ENCODE peak calls at places on chromosomes 7 and 10, in seven cellular contexts. Z is transverse colon, O is K562, S is upper lobe of left lung, V is stomach, Q is HepG2, K is GM12878. J is an unnamed sample.

GRCh38 chr10:18290651-18291313 is 150.6 kb downstream of the CACNB2 start:
- DNase-seq in Z (no peak), O (no peak), S (no peak), V (no peak), Q (no peak), K (no peak), J (no peak)

GRCh38 chr10:22875584-22875983 is 52.3 kb upstream of the ARMC3 start:
- DNase-seq in Z (no peak), O (no peak), S (no peak), V (no peak), Q (no peak), K (no peak), J (no peak)

GRCh38 chr7:150972094-150972493 is 6.0 kb downstream of the KCNH2 start:
- DNase-seq in Z (peak), O (no peak), S (no peak), V (no peak), Q (no peak), K (no peak), J (no peak)

GRCh38 chr7:28748934-28749584 is 209.1 kb downstream of the TRIL start:
- DNase-seq in Z (no peak), O (no peak), S (peak), V (no peak), Q (no peak), K (no peak), J (peak)

GRCh38 chr10:118106426-118106825 is 59.7 kb upstream of the RAB11FIP2 start:
- DNase-seq in Z (no peak), O (peak), S (no peak), V (no peak), Q (peak), K (no peak), J (no peak)

GRCh38 chr10:128036746-128037542 is 89.3 kb downstream of the MKI67 start:
- DNase-seq in Z (peak), O (no peak), S (no peak), V (no peak), Q (no peak), K (no peak), J (no peak)

GRCh38 chr7:20744913-20745587 is 41.6 kb downstream of the SP8 start:
- DNase-seq in Z (no peak), O (no peak), S (no peak), V (no peak), Q (no peak), K (no peak), J (no peak)

GRCh38 chr10:119651514-119652327 is 541 bp downstream of the BAG3 start:
- DNase-seq in Z (peak), O (peak), S (no peak), V (peak), Q (no peak), K (no peak), J (peak)

GRCh38 chr7:150954986-150955518 is 23.1 kb downstream of the KCNH2 start:
- DNase-seq in Z (no peak), O (no peak), S (no peak), V (no peak), Q (no peak), K (no peak), J (no peak)

GRCh38 chr10:118669020-118669766 is 73.7 kb upstream of the PRLHR start:
- DNase-seq in Z (no peak), O (no peak), S (no peak), V (no peak), Q (no peak), K (no peak), J (peak)

GRCh38 chr10:60594476-60595051 is 183.7 kb upstream of the CDK1 start:
- DNase-seq in Z (no peak), O (no peak), S (no peak), V (no peak), Q (no peak), K (no peak), J (no peak)

GRCh38 chr7:130272456-130273080 is 5.9 kb downstream of the CPA2 start:
- DNase-seq in Z (no peak), O (no peak), S (no peak), V (no peak), Q (no peak), K (no peak), J (no peak)

GRCh38 chr10:132706701-132707100 is 79.2 kb downstream of the NKX6-2 start:
- DNase-seq in Z (no peak), O (no peak), S (no peak), V (no peak), Q (no peak), K (no peak), J (peak)

GRCh38 chr7:154726368-154726767 is 276.6 kb downstream of the PAXIP1 start:
- DNase-seq in Z (no peak), O (no peak), S (no peak), V (no peak), Q (no peak), K (no peak), J (no peak)

GRCh38 chr7:158391141-158391540 is 196.5 kb downstream of the PTPRN2 start:
- DNase-seq in Z (no peak), O (no peak), S (no peak), V (no peak), Q (no peak), K (no peak), J (no peak)

GRCh38 chr10:17368708-17369272 is 85.6 kb downstream of the ST8SIA6 start:
- DNase-seq in Z (no peak), O (no peak), S (no peak), V (no peak), Q (no peak), K (no peak), J (no peak)

GRCh38 chr10:30199376-30200018 is 140.1 kb upstream of the JCAD start:
- DNase-seq in Z (no peak), O (no peak), S (no peak), V (no peak), Q (peak), K (no peak), J (no peak)

GRCh38 chr7:17940302-17941170 is at the start of gene SNX13:
- DNase-seq in Z (peak), O (peak), S (peak), V (peak), Q (peak), K (peak), J (peak)
- TF ChIP-seq POLR2AphosphoS5 in Z (peak), O (peak), S (peak), V (peak), Q (peak), K (peak), J (peak)

GRCh38 chr10:43574035-43574892 is at the start of gene ZNF239:
- DNase-seq in Z (peak), O (peak), S (peak), V (peak), Q (no peak), K (no peak), J (peak)
- TF ChIP-seq POLR2AphosphoS5 in Z (peak), O (peak), S (peak), V (peak), Q (no peak), K (no peak), J (no peak)

GRCh38 chr10:131422731-131423130 is 111.2 kb upstream of the TCERG1L start:
- DNase-seq in Z (no peak), O (no peak), S (no peak), V (no peak), Q (no peak), K (no peak), J (no peak)

GRCh38 chr10:131424836-131425506 is 113.5 kb upstream of the TCERG1L start:
- DNase-seq in Z (no peak), O (no peak), S (no peak), V (no peak), Q (no peak), K (no peak), J (no peak)

GRCh38 chr10:131426530-131426898 is 115.0 kb upstream of the TCERG1L start:
- DNase-seq in Z (no peak), O (no peak), S (no peak), V (no peak), Q (no peak), K (no peak), J (no peak)

GRCh38 chr10:131425752-131426529 is 114.4 kb upstream of the TCERG1L start:
- DNase-seq in Z (no peak), O (no peak), S (no peak), V (no peak), Q (no peak), K (no peak), J (no peak)

DNA sequence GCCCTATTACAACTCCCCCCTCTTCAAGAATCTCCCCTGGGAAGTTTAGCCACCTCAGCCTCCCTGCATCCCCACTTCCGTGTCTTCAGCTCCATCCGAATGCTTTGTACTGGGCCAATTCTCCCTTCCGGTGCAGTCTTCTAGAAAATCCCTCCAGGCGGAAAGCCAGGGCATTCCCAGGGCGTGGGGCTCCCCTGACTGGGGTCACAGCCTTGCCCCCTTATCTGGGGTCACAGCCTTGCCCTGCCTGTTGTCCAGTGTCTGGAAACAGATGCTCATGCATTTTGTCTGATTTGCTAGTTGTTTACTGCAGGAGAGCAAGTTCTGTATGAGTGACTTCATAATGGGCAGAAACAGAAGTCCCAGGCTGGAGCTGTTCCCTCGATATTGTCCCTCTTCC is 112.5 kb upstream of the TCERG1L start:
- DNase-seq in Z (no peak), O (no peak), S (no peak), V (no peak), Q (no peak), K (no peak), J (no peak)
- TF ChIP-seq POLR2AphosphoS5 in Z (no peak), O (no peak), S (no peak), V (no peak), Q (no peak), K (no peak), J (no peak)

GRCh38 chr7:101217388-101218235 is at the start of the genes PLOD3 and ZNHIT1:
- DNase-seq in Z (peak), O (peak), S (peak), V (peak), Q (peak), K (peak), J (peak)
- TF ChIP-seq POLR2AphosphoS5 in Z (peak), O (peak), S (peak), V (peak), Q (peak), K (peak), J (no peak)

DNA sequence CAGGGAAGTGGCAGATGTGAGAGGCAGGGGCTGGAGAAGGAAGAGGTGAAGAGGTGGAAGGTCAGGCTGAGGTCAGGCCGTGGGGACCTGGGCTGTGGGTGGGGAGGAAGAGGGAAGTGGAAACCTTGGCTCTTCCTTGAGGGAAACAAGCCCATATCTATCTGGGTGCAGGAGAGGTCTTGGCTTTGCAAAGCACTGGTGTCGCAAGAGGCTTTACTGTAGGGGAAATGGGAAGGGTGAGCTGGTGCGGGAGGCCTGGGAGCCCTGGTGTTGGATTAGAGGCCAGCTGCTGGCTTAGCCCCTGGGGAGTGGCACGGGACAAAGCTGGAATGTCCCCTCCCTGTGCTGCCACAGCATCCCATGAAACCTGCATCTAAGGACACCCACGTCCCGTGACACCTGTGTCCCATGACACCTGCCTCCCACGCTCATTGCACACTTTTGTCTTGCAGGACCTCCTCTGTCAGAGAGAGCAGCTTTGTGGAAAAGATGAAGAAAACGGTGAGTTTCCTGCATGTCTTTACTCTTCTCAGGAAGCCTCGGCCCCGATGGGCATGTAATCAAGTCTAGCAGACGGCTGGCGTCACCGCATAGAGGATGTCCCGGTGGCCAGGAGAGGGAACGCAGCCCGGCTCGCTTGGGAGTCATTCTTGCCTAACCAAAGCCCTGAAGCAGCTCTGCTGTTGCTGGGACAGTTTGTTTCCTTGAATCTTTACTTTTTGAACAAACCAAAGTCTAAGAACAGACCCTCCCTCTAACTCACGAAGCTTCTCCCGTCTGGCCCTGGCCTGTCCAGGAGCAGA is 22.2 kb downstream of the TMEM120A start:
- DNase-seq in Z (no peak), O (no peak), S (peak), V (no peak), Q (no peak), K (no peak), J (peak)
- TF ChIP-seq POLR2AphosphoS5 in Z (no peak), O (no peak), S (peak), V (no peak), Q (no peak), K (no peak), J (no peak)

J was measured in suprapubic skin.